ENCODE peak calls at places on chromosome 16, in four cellular contexts. A, N, V and R are unnamed samples.

GRCh38 chr16:53207810-53208752 is 153.3 kb downstream of the CHD9 start:
- DNase-seq in N (peak; percentile 69), V (peak; percentile 91), A (peak; percentile 83), R (peak; percentile 92)

GRCh38 chr16:69204106-69204655 is 17.2 kb downstream of the SNTB2 start:
- DNase-seq in A (no peak), V (no peak), N (no peak), R (no peak)

GRCh38 chr16:49016461-49016860 is 265.2 kb downstream of the CBLN1 start:
- DNase-seq in N (no peak), V (no peak), A (no peak), R (no peak)

GRCh38 chr16:50297301-50298074 is 31.1 kb downstream of the ADCY7 start:
- DNase-seq in A (no peak), N (no peak), V (no peak), R (no peak)

GRCh38 chr16:28917095-28917494 is 7.9 kb downstream of the RABEP2 start:
- DNase-seq in V (no peak), A (no peak), N (no peak), R (peak; percentile 24)

GRCh38 chr16:79977974-79978836 is 377.7 kb upstream of the MAF start:
- DNase-seq in V (peak; percentile 19), A (no peak), N (no peak), R (no peak)

GRCh38 chr16:89067677-89068076 is 26.0 kb upstream of the ACSF3 start:
- DNase-seq in N (no peak), A (no peak), V (no peak), R (no peak)

GRCh38 chr16:85696761-85697160 is 8.0 kb upstream of the GINS2 start:
- DNase-seq in V (no peak), A (no peak), N (no peak), R (no peak)

GRCh38 chr16:73847090-73847489 is 449.5 kb upstream of the PSMD7 start:
- DNase-seq in N (no peak), A (no peak), V (no peak), R (no peak)

GRCh38 chr16:88618182-88618955 is 20.0 kb upstream of the IL17C start:
- DNase-seq in V (peak; percentile 40), N (no peak), A (peak; percentile 15), R (no peak)

GRCh38 chr16:31569360-31569717 is 41.6 kb downstream of the AHSP start:
- DNase-seq in V (no peak), A (no peak), N (no peak), R (no peak)

GRCh38 chr16:1989826-1990335 is at the start of gene SYNGR3:
- DNase-seq in A (no peak), N (no peak), V (peak; percentile 67), R (no peak)

GRCh38 chr16:4086153-4086552 is 30.1 kb downstream of the ADCY9 start:
- DNase-seq in N (no peak), A (no peak), V (no peak), R (no peak)

GRCh38 chr16:58123896-58124600 is 5.1 kb downstream of the CFAP20 start:
- DNase-seq in N (no peak), V (no peak), A (no peak), R (no peak)

GRCh38 chr16:566475-567361 is at the start of gene NHLRC4:
- DNase-seq in V (peak; percentile 93), N (no peak), A (peak; percentile 54), R (no peak)

GRCh38 chr16:4693956-4694663 is 748 bp downstream of the NUDT16L1 start:
- DNase-seq in V (peak; percentile 55), N (no peak), A (peak; percentile 38), R (peak; percentile 48)

GRCh38 chr16:85912271-85912974 is 13.5 kb downstream of the IRF8 start:
- DNase-seq in N (no peak), A (peak; percentile 36), V (no peak), R (no peak)

GRCh38 chr16:15572329-15573001 is 70.5 kb downstream of the MARF1 start:
- DNase-seq in V (no peak), N (no peak), A (peak; percentile 67), R (no peak)

GRCh38 chr16:57038151-57038550 is 48.8 kb downstream of the NLRC5 start:
- DNase-seq in N (no peak), A (peak; percentile 63), V (no peak), R (no peak)

GRCh38 chr16:535446-536405 is 8.2 kb downstream of the CAPN15 start:
- DNase-seq in A (peak; percentile 52), N (no peak), V (peak; percentile 50), R (peak; percentile 58)

GRCh38 chr16:15899538-15900100 is 11.2 kb upstream of the CEP20 start:
- DNase-seq in V (peak; percentile 75), A (peak; percentile 89), N (peak; percentile 65), R (peak; percentile 95)

GRCh38 chr16:88770459-88771293 is 14.3 kb downstream of the PIEZO1 start:
- DNase-seq in A (peak; percentile 87), V (peak; percentile 98), N (no peak), R (peak; percentile 45)

GRCh38 chr16:14456793-14457481 is 173.1 kb downstream of the PARN start:
- DNase-seq in V (no peak), N (no peak), A (peak; percentile 29), R (no peak)

GRCh38 chr16:29784901-29785500 is 5.5 kb upstream of the KIF22 start:
- DNase-seq in A (peak; percentile 22), V (peak; percentile 86), N (no peak), R (peak; percentile 38)

GRCh38 chr16:47657977-47658376 is 196.8 kb downstream of the PHKB start:
- DNase-seq in V (no peak), N (no peak), A (no peak), R (no peak)

GRCh38 chr16:17275076-17275732 is 195.6 kb downstream of the XYLT1 start:
- DNase-seq in V (no peak), N (no peak), A (no peak), R (peak; percentile 9)

GRCh38 chr16:84836967-84837366 is 17.2 kb downstream of the CRISPLD2 start:
- DNase-seq in V (no peak), N (no peak), A (no peak), R (no peak)

GRCh38 chr16:88700636-88701482 is 5.3 kb downstream of the RNF166 start:
- DNase-seq in N (peak; percentile 64), A (peak; percentile 90), V (peak; percentile 89), R (no peak)

GRCh38 chr16:86531641-86532525 is 21.6 kb downstream of the FOXF1 start:
- DNase-seq in A (no peak), V (no peak), N (no peak), R (no peak)

GRCh38 chr16:86571197-86571915 is 4.7 kb downstream of the FOXC2 start:
- DNase-seq in V (no peak), N (no peak), A (no peak), R (no peak)

GRCh38 chr16:3456374-3456773 is 12.9 kb downstream of the NAA60 start:
- DNase-seq in A (peak; percentile 8), N (no peak), V (no peak), R (no peak)

GRCh38 chr16:84209989-84210388 is 19.0 kb downstream of the ADAD2 start:
- DNase-seq in N (no peak), V (no peak), A (peak; percentile 15), R (no peak)

GRCh38 chr16:72658888-72659717 is 388.8 kb downstream of the ZFHX3 start:
- DNase-seq in N (no peak), V (no peak), A (peak; percentile 52), R (no peak)

GRCh38 chr16:8648867-8649266 is 25.6 kb upstream of the ABAT start:
- DNase-seq in N (no peak), V (no peak), A (no peak), R (no peak)

DNA sequence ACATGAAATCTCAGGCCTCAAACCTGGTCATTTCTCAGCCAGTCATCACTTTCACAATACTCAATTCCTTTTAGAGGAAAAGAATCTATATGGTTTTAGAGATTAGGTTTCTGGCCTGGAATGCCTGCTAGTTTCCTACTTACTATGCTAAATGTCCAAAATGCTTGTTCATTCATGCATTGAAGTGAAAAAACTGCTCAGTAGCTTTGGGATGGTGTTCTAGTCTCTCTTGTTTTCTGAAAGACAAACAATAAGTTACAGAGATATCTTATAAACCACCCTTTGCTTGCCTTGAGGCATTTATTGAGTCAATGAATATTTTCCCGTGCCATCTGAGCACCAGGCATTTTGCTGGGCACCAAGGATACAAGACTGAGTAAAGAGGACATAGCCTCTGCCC is 1146.5 kb upstream of the GOT2 start:
- DNase-seq in A (no peak), N (no peak), V (no peak), R (no peak)
- TF ChIP-seq ELK1 in A (no peak), N (no peak), V (no peak), R (no peak)

GRCh38 chr16:11191665-11192064 is 64.3 kb downstream of the SOCS1 start:
- DNase-seq in N (no peak), V (no peak), A (no peak), R (no peak)
- TF ChIP-seq RCOR1 in N (no peak), V (no peak), A (no peak), R (no peak)

DNA sequence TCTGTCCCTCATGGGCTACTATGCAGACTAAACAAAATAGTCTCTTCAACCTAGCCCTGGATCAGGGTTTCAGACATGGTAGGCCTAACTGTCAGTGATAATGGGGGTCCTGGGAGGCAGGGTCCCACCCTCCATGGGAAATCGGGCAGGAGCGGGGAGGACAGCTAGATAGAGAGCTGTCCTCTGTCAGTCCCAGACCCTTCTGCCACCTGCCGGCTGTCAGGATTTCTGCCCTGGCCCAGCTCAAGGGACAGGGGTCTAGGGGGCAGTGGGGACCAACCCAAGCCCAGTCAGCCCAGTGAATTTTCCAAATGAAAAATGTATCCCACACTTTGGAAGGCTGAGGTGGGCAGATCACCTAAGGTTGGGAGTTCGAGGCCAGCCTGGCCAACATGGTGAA is 5.3 kb downstream of the CA7 start:
- DNase-seq in N (no peak), V (no peak), A (no peak), R (no peak)
- TF ChIP-seq ELK1 in N (no peak), V (no peak), A (no peak), R (no peak)

DNA sequence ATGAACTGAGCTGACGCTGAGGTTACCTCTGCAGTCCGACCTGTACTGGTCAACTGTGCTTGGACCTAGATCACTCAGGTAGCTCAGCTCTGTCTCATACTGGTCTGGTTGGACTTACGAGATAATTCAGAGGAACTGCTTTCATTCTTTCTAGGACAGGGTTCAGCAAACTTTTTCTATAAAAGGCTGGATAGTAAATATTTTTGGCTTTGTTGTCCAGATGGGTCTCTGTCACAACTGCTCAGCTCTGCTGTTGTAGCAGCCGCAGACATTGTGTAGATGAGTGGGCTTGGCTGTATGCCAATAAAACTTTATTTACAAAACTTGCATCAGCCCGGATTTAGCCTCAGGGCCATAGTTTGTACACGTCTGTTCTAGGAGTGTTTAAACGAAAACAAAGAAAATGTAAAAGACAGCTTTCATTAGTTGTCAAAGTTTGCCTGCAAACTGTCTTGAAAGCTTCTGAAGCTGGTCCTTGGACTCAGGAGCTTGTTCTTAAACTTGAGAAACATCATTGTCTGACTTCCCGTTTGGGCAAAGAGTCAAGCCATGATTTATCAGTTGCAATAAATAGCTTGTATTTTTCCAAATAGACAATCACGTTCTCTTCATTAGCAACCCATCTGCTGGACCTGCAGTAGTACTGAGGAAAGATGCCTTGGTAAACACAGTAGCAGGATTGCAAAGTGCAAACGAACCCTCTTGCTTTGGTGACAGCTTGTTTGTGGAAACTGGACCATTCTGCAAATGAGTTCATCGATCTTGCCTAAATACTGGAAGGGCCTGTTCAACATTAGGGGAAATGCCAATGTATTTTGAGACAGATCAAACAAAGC is 253.4 kb downstream of the SNX29 start:
- DNase-seq in A (peak; percentile 71), V (no peak), N (no peak), R (no peak)
- TF ChIP-seq RCOR1 in A (no peak), V (no peak), N (no peak), R (no peak)

DNA sequence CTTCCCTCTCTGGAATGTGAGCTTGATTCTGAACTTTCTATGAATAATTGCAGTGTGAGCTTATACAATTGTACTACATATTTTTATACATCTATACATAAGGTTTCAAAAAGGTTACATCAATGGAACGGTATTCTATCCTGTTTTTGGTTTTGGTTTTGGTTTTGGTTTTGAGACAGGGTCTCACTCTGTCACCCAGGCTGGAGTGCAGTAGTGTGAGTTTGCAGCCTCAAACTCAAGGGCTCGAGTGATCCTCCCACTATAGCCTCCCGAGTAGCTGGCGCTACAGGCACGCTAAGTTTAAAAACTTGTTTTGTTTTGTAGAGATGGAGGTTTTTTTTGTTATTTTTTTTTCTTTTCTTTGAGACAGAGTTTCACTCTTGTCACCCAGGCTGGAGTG is 1.1 kb downstream of the CTRB1 start:
- DNase-seq in N (no peak), V (no peak), A (no peak), R (no peak)
- TF ChIP-seq ELK1 in N (no peak), V (no peak), A (no peak), R (no peak)